ENCODE peak calls at places on chromosome 11, in seven cellular contexts. H, B, V, U, S, M and I are unnamed samples.

GRCh38 chr11:65506770-65507485 is 8.1 kb downstream of the MALAT1 start:
- DNase-seq in H (no peak), B (peak), V (no peak), U (peak), S (no peak), M (no peak), I (no peak)

GRCh38 chr11:61718613-61719302 is 33.7 kb upstream of the MYRF start:
- DNase-seq in H (no peak), B (peak), V (no peak), U (peak), S (peak), M (peak), I (peak)

GRCh38 chr11:130103296-130103814 is 33.7 kb downstream of the APLP2 start:
- DNase-seq in H (no peak), B (no peak), V (no peak), U (peak), S (no peak), M (no peak), I (no peak)

GRCh38 chr11:130260735-130261134 is 54.0 kb downstream of the ZBTB44 start:
- DNase-seq in H (no peak), B (no peak), V (no peak), U (no peak), S (no peak), M (no peak), I (no peak)

GRCh38 chr11:44627911-44628729 is 62.7 kb downstream of the CD82 start:
- DNase-seq in H (peak), B (no peak), V (no peak), U (peak), S (peak), M (peak), I (no peak)

GRCh38 chr11:1121343-1122331 is 36.1 kb upstream of the MUC5AC start:
- DNase-seq in H (no peak), B (no peak), V (peak), U (no peak), S (peak), M (no peak), I (no peak)

GRCh38 chr11:94623120-94623735 is 56.1 kb downstream of the PIWIL4 start:
- DNase-seq in H (no peak), B (peak), V (no peak), U (peak), S (peak), M (no peak), I (peak)

GRCh38 chr11:35629914-35630313 is 11.7 kb downstream of the FJX1 start:
- DNase-seq in H (no peak), B (no peak), V (no peak), U (peak), S (no peak), M (no peak), I (no peak)

GRCh38 chr11:122375687-122376399 is 259.8 kb upstream of the BLID start:
- DNase-seq in H (no peak), B (no peak), V (no peak), U (peak), S (no peak), M (no peak), I (no peak)

GRCh38 chr11:118060879-118061278 is 16.0 kb upstream of the TMPRSS4 start:
- DNase-seq in H (no peak), B (no peak), V (no peak), U (no peak), S (no peak), M (peak), I (no peak)

GRCh38 chr11:130180491-130180890 is 20.9 kb downstream of the ST14 start:
- DNase-seq in H (no peak), B (no peak), V (no peak), U (no peak), S (no peak), M (no peak), I (no peak)

GRCh38 chr11:57546869-57547518 is 9.6 kb downstream of the SMTNL1 start:
- DNase-seq in H (no peak), B (peak), V (no peak), U (peak), S (no peak), M (no peak), I (no peak)

GRCh38 chr11:117606211-117606610 is 190.8 kb downstream of the DSCAML1 start:
- DNase-seq in H (no peak), B (peak), V (no peak), U (no peak), S (no peak), M (no peak), I (no peak)

GRCh38 chr11:101866619-101867491 is 48.0 kb upstream of the CEP126 start:
- DNase-seq in H (no peak), B (no peak), V (no peak), U (no peak), S (no peak), M (no peak), I (no peak)

GRCh38 chr11:3163241-3163981 is 1.7 kb downstream of the OSBPL5 start:
- DNase-seq in H (peak), B (no peak), V (no peak), U (no peak), S (no peak), M (peak), I (no peak)

GRCh38 chr11:2800655-2801531 is 84.7 kb downstream of the CDKN1C start:
- DNase-seq in H (peak), B (no peak), V (peak), U (no peak), S (peak), M (peak), I (peak)

GRCh38 chr11:66800720-66801428 is 42.4 kb upstream of the RCE1 start:
- DNase-seq in H (no peak), B (no peak), V (no peak), U (no peak), S (no peak), M (no peak), I (no peak)

GRCh38 chr11:128406365-128406706 is 181.0 kb downstream of the ETS1 start:
- DNase-seq in H (no peak), B (no peak), V (no peak), U (no peak), S (no peak), M (no peak), I (no peak)

GRCh38 chr11:97729546-97730272 is 1291.0 kb upstream of the CNTN5 start:
- DNase-seq in H (no peak), B (peak), V (no peak), U (peak), S (no peak), M (no peak), I (no peak)

GRCh38 chr11:27281740-27282139 is 81.3 kb downstream of the CCDC34 start:
- DNase-seq in H (no peak), B (no peak), V (no peak), U (no peak), S (no peak), M (no peak), I (no peak)

GRCh38 chr11:131696584-131697120 is 326.2 kb downstream of the NTM start:
- DNase-seq in H (no peak), B (no peak), V (no peak), U (no peak), S (no peak), M (no peak), I (no peak)

GRCh38 chr11:20274031-20274430 is 89.5 kb upstream of the HTATIP2 start:
- DNase-seq in H (no peak), B (no peak), V (no peak), U (no peak), S (no peak), M (no peak), I (no peak)

GRCh38 chr11:45083544-45084087 is 62.8 kb upstream of the PRDM11 start:
- DNase-seq in H (no peak), B (peak), V (no peak), U (no peak), S (no peak), M (no peak), I (no peak)

GRCh38 chr11:296976-297665 is 2.2 kb downstream of the IFITM5 start:
- DNase-seq in H (peak), B (no peak), V (no peak), U (no peak), S (no peak), M (peak), I (no peak)

GRCh38 chr11:132033051-132033450 is 662.6 kb downstream of the NTM start:
- DNase-seq in H (no peak), B (no peak), V (no peak), U (peak), S (no peak), M (no peak), I (no peak)

GRCh38 chr11:83319346-83319745 is 33.2 kb upstream of the CCDC90B start:
- DNase-seq in H (no peak), B (no peak), V (no peak), U (no peak), S (no peak), M (no peak), I (no peak)

DNA sequence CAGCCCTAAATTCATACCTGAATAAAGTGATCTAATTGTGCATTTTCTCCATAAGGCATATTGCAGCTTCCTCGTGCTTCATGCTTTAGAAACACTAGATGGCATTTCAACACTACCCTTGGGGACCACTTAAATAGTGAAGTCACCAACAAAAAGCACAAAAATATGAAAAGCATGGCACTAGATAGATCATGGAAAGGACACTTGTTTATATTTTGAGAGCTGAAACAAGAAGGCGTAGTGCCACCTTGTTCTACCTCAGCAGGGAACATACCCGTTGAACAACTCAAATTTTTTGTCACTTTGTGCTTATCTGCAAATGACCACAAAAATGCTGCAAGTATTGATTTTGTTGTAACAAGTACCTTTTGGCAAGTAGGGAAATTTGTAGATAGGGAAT is 8.6 kb downstream of the TBCEL start:
- DNase-seq in H (no peak), B (no peak), V (no peak), U (no peak), S (no peak), M (no peak), I (no peak)
- TF ChIP-seq CTCF in H (no peak), B (peak), V (no peak), U (no peak), S (no peak), M (no peak), I (no peak)

DNA sequence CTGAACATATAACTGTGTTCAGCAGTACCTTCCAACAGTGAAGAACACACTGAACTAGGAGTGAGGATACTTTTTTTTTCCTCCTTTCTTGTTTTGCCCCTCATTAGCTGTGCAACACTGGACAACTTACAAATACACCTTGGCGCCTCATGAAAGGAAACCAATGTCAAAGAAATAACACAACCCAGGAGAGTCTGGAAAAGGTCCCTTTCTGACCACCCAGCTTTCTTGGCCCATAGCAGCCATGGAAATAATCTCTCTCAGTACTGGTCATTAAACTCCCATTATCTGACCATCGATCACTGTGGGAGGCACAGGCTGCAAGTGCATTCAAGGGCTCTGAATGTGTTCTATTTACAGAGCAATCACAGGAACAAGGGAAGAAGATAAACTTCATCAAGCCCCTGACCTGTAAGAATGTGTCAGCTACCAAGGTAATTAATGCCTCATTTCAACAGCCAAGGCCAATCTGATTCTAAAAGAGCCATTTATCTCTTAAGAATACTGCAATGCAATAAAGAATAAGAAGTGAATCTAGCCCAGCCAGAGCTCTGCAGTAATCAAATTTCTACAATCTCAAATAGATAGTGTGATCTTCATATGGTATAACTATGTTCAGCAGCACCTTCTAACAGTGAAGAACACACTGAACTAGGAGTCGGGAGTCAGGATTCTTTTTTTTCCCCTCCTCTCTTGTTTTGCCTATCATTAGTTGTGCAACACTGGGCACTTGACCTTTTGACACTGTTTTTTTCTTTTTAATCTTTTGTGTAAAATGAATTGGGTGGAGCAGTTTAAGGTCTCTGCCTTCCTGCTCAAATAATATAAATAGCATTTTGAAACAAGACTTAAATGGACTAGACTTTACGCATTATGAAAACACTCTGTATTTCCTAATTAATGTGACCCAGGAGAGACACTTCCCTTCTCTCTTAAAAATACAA is 39.9 kb downstream of the CTSC start:
- DNase-seq in H (no peak), B (no peak), V (no peak), U (no peak), S (peak), M (no peak), I (no peak)
- TF ChIP-seq CTCF in H (no peak), B (no peak), V (no peak), U (no peak), S (no peak), M (no peak), I (no peak)

GRCh38 chr11:34588023-34588422 is 32.9 kb upstream of the EHF start:
- DNase-seq in H (no peak), B (no peak), V (no peak), U (no peak), S (no peak), M (no peak), I (no peak)

GRCh38 chr11:34587282-34587677 is 33.6 kb upstream of the EHF start:
- DNase-seq in H (no peak), B (no peak), V (no peak), U (peak), S (no peak), M (no peak), I (no peak)

GRCh38 chr11:34585870-34586654 is 34.8 kb upstream of the EHF start:
- DNase-seq in H (no peak), B (peak), V (peak), U (peak), S (no peak), M (no peak), I (no peak)

GRCh38 chr11:34585304-34585869 is 35.5 kb upstream of the EHF start:
- DNase-seq in H (no peak), B (no peak), V (no peak), U (no peak), S (no peak), M (no peak), I (no peak)

GRCh38 chr11:34586655-34587281 is 34.1 kb upstream of the EHF start:
- DNase-seq in H (no peak), B (no peak), V (no peak), U (no peak), S (no peak), M (no peak), I (no peak)
- TF ChIP-seq CTCF in H (no peak), B (no peak), V (no peak), U (no peak), S (no peak), M (no peak), I (no peak)

GRCh38 chr11:123475478-123475877 is 45.4 kb downstream of the GRAMD1B start:
- DNase-seq in H (no peak), B (peak), V (no peak), U (peak), S (no peak), M (no peak), I (no peak)
- TF ChIP-seq CTCF in H (no peak), B (peak), V (no peak), U (peak), S (peak), M (peak), I (no peak)

GRCh38 chr11:78140392-78141077 is 1.1 kb upstream of the ALG8 start:
- DNase-seq in H (no peak), B (no peak), V (no peak), U (peak), S (no peak), M (no peak), I (no peak)

GRCh38 chr11:78139422-78140391 is at the start of gene ALG8:
- DNase-seq in H (peak), B (peak), V (peak), U (peak), S (peak), M (peak), I (peak)

GRCh38 chr11:78138281-78138680 is 1.1 kb downstream of the ALG8 start:
- DNase-seq in H (no peak), B (no peak), V (no peak), U (no peak), S (no peak), M (no peak), I (no peak)

GRCh38 chr11:78138694-78139421 is 568 bp downstream of the ALG8 start:
- DNase-seq in H (no peak), B (peak), V (no peak), U (peak), S (no peak), M (no peak), I (no peak)
- TF ChIP-seq CTCF in H (no peak), B (no peak), V (no peak), U (no peak), S (no peak), M (no peak), I (no peak)

DNA sequence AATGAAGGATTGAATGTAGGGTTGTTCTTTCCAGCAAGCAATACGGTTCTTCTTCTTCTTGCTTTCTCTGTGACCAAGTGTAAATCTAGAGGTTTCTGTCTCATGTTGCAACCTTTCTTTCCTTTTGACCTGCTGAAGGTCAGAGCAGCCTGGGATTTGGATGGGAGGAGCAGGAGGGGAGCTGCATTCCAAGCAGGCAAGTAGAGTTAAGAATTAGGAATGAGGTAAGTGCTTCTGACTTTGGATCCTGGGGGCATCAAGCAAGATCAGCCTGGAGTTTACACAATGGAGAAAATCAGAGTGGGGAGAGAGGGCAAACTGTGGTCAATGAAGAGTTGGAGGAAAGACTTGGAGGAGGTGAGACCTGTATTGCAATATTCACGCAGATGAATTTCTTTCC is 225.6 kb upstream of the ZBED5 start:
- DNase-seq in H (no peak), B (no peak), V (no peak), U (no peak), S (no peak), M (no peak), I (no peak)
- TF ChIP-seq CTCF in H (no peak), B (no peak), V (no peak), U (no peak), S (no peak), M (no peak), I (no peak)

DNA sequence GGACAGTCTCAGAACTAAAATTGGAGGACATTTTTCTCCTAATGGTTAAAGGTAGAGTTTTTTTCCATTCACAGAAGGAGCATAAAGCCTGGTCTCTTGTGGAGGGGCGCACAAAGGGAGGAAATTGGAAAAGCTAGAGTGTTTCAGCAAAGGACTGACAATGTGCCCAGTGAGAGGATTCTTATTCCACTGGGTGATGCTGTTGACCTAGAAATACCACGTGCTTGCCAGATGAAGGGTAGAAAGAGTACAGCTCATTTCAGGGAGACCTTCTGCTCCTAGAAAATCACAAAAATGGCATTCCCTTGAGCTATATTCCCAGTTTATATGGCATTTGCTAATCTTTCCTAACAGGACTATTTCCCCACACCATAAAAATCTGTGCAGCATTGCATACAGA is 21.1 kb downstream of the MS4A6E start:
- DNase-seq in H (no peak), B (peak), V (no peak), U (no peak), S (no peak), M (no peak), I (no peak)
- TF ChIP-seq CTCF in H (no peak), B (peak), V (no peak), U (no peak), S (no peak), M (no peak), I (no peak)

DNA sequence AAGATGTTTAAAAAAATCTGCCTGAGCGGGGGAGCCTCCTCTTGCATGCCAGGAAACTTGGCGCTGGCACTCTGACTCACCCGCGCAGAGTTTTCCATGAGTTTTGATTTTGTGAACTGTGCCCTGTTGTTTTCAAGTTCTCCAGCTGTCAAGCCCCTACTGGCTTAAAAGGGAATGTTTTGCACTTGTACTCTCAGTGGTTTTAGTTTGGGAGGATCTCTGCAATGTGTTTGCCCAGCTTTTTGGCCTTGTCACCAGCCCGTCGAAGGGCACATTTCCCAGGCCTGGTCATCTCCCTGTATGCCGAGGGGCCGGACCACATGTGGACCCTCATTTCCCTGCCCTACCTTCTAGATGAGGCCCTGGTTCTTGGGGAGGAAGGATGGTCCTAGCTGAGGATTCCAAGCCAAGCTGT is 12.2 kb downstream of the MRGPRF start:
- DNase-seq in H (no peak), B (peak), V (no peak), U (peak), S (peak), M (no peak), I (no peak)
- TF ChIP-seq CTCF in H (peak), B (peak), V (no peak), U (peak), S (peak), M (peak), I (peak)

GRCh38 chr11:30763951-30764350 is 177.8 kb upstream of the MPPED2 start:
- DNase-seq in H (no peak), B (no peak), V (no peak), U (no peak), S (no peak), M (no peak), I (no peak)
- TF ChIP-seq CTCF in H (no peak), B (no peak), V (no peak), U (no peak), S (no peak), M (no peak), I (no peak)

GRCh38 chr11:87384078-87384729 is 346.5 kb downstream of the TMEM135 start:
- DNase-seq in H (no peak), B (no peak), V (no peak), U (no peak), S (no peak), M (no peak), I (no peak)
- TF ChIP-seq CTCF in H (no peak), B (no peak), V (no peak), U (no peak), S (no peak), M (no peak), I (no peak)